ENCODE peak calls at places on chromosomes 5 and 9, in seven cellular contexts. One of them, this sample, is unnamed.
A peak's percentile ranks its signal among the peaks of the same experiment; 100 is the strongest.

GRCh38 chr5:154405078-154405792 is 40.6 kb upstream of the SAP30L start:
- DNase-seq in upper lobe of right lung: peak; percentile 88
- DNase-seq in ovary: peak; percentile 91
- DNase-seq in astrocyte: peak; percentile 53
- DNase-seq in cardiac fibroblast: peak; percentile 80
- DNase-seq in mammary epithelial cell: peak; percentile 50
- DNase-seq in adrenal gland: peak; percentile 88
- DNase-seq in this sample: no peak

GRCh38 chr9:113475031-113475430 is 11.5 kb downstream of the RGS3 start:
- DNase-seq in upper lobe of right lung: no peak
- DNase-seq in ovary: no peak
- DNase-seq in astrocyte: no peak
- DNase-seq in cardiac fibroblast: no peak
- DNase-seq in mammary epithelial cell: no peak
- DNase-seq in adrenal gland: peak; percentile 29
- DNase-seq in this sample: no peak

GRCh38 chr9:129398901-129399300 is 220.8 kb upstream of the IER5L start:
- DNase-seq in upper lobe of right lung: peak; percentile 40
- DNase-seq in ovary: peak; percentile 25
- DNase-seq in astrocyte: no peak
- DNase-seq in cardiac fibroblast: no peak
- DNase-seq in mammary epithelial cell: no peak
- DNase-seq in adrenal gland: no peak
- DNase-seq in this sample: no peak

GRCh38 chr5:41193462-41194166 is 19.7 kb downstream of the C6 start:
- DNase-seq in upper lobe of right lung: peak; percentile 95
- DNase-seq in ovary: peak; percentile 98
- DNase-seq in astrocyte: peak; percentile 88
- DNase-seq in cardiac fibroblast: peak; percentile 99
- DNase-seq in mammary epithelial cell: no peak
- DNase-seq in adrenal gland: peak; percentile 99
- DNase-seq in this sample: no peak

GRCh38 chr9:1332161-1332560 is 282.0 kb downstream of the DMRT2 start:
- DNase-seq in upper lobe of right lung: no peak
- DNase-seq in ovary: no peak
- DNase-seq in astrocyte: no peak
- DNase-seq in cardiac fibroblast: peak; percentile 1
- DNase-seq in mammary epithelial cell: no peak
- DNase-seq in adrenal gland: no peak
- DNase-seq in this sample: no peak

GRCh38 chr5:133969654-133970324 is 1.4 kb upstream of the C5orf15 start:
- DNase-seq in upper lobe of right lung: no peak
- DNase-seq in ovary: no peak
- DNase-seq in astrocyte: no peak
- DNase-seq in cardiac fibroblast: peak; percentile 45
- DNase-seq in mammary epithelial cell: no peak
- DNase-seq in adrenal gland: peak; percentile 46
- DNase-seq in this sample: no peak

GRCh38 chr9:14320272-14321245 is 6.6 kb upstream of the NFIB start:
- DNase-seq in upper lobe of right lung: no peak
- DNase-seq in ovary: no peak
- DNase-seq in astrocyte: peak; percentile 97
- DNase-seq in cardiac fibroblast: peak; percentile 96
- DNase-seq in mammary epithelial cell: peak; percentile 94
- DNase-seq in adrenal gland: no peak
- DNase-seq in this sample: peak; percentile 31

GRCh38 chr9:4862506-4863250 is 69.9 kb downstream of the RCL1 start:
- DNase-seq in upper lobe of right lung: no peak
- DNase-seq in ovary: no peak
- DNase-seq in astrocyte: no peak
- DNase-seq in cardiac fibroblast: peak; percentile 58
- DNase-seq in mammary epithelial cell: no peak
- DNase-seq in adrenal gland: no peak
- DNase-seq in this sample: no peak

GRCh38 chr5:16665611-16666010 is 48.8 kb upstream of the RETREG1 start:
- DNase-seq in upper lobe of right lung: no peak
- DNase-seq in ovary: no peak
- DNase-seq in astrocyte: no peak
- DNase-seq in cardiac fibroblast: no peak
- DNase-seq in mammary epithelial cell: no peak
- DNase-seq in adrenal gland: no peak
- DNase-seq in this sample: no peak

GRCh38 chr5:55711531-55712022 is 547 bp downstream of the SLC38A9 start:
- DNase-seq in upper lobe of right lung: no peak
- DNase-seq in ovary: no peak
- DNase-seq in astrocyte: no peak
- DNase-seq in cardiac fibroblast: no peak
- DNase-seq in mammary epithelial cell: no peak
- DNase-seq in adrenal gland: no peak
- DNase-seq in this sample: no peak

GRCh38 chr9:104536756-104537155 is at the start of gene OR13C3:
- DNase-seq in upper lobe of right lung: no peak
- DNase-seq in ovary: no peak
- DNase-seq in astrocyte: no peak
- DNase-seq in cardiac fibroblast: no peak
- DNase-seq in mammary epithelial cell: no peak
- DNase-seq in adrenal gland: no peak
- DNase-seq in this sample: no peak

GRCh38 chr5:170297589-170298462 is at the start of gene LCP2:
- DNase-seq in upper lobe of right lung: no peak
- DNase-seq in ovary: no peak
- DNase-seq in astrocyte: no peak
- DNase-seq in cardiac fibroblast: no peak
- DNase-seq in mammary epithelial cell: peak; percentile 7
- DNase-seq in adrenal gland: peak; percentile 31
- DNase-seq in this sample: no peak

GRCh38 chr9:33349743-33350142 is 52.6 kb downstream of the AQP7 start:
- DNase-seq in upper lobe of right lung: no peak
- DNase-seq in ovary: no peak
- DNase-seq in astrocyte: no peak
- DNase-seq in cardiac fibroblast: no peak
- DNase-seq in mammary epithelial cell: no peak
- DNase-seq in adrenal gland: peak; percentile 72
- DNase-seq in this sample: no peak

GRCh38 chr5:137563646-137564474 is 64.7 kb upstream of the SPOCK1 start:
- DNase-seq in upper lobe of right lung: no peak
- DNase-seq in ovary: no peak
- DNase-seq in astrocyte: peak; percentile 97
- DNase-seq in cardiac fibroblast: peak; percentile 77
- DNase-seq in mammary epithelial cell: peak; percentile 78
- DNase-seq in adrenal gland: no peak
- DNase-seq in this sample: peak; percentile 96

GRCh38 chr5:116415182-116415581 is 159.4 kb downstream of the SEMA6A start:
- DNase-seq in upper lobe of right lung: no peak
- DNase-seq in ovary: peak; percentile 52
- DNase-seq in astrocyte: no peak
- DNase-seq in cardiac fibroblast: no peak
- DNase-seq in mammary epithelial cell: no peak
- DNase-seq in adrenal gland: no peak
- DNase-seq in this sample: no peak

GRCh38 chr9:24044576-24044975 is 218.5 kb upstream of the ELAVL2 start:
- DNase-seq in upper lobe of right lung: no peak
- DNase-seq in ovary: no peak
- DNase-seq in astrocyte: no peak
- DNase-seq in cardiac fibroblast: no peak
- DNase-seq in mammary epithelial cell: no peak
- DNase-seq in adrenal gland: no peak
- DNase-seq in this sample: no peak

GRCh38 chr5:16866220-16866619 is 69.9 kb downstream of the MYO10 start:
- DNase-seq in upper lobe of right lung: no peak
- DNase-seq in ovary: no peak
- DNase-seq in astrocyte: no peak
- DNase-seq in cardiac fibroblast: no peak
- DNase-seq in mammary epithelial cell: no peak
- DNase-seq in adrenal gland: no peak
- DNase-seq in this sample: no peak

GRCh38 chr9:16928179-16928945 is 57.9 kb upstream of the BNC2 start:
- DNase-seq in upper lobe of right lung: no peak
- DNase-seq in ovary: no peak
- DNase-seq in astrocyte: peak; percentile 27
- DNase-seq in cardiac fibroblast: peak; percentile 33
- DNase-seq in mammary epithelial cell: no peak
- DNase-seq in adrenal gland: no peak
- DNase-seq in this sample: no peak

GRCh38 chr9:104564358-104564757 is 4.6 kb upstream of the OR13C8 start:
- DNase-seq in upper lobe of right lung: no peak
- DNase-seq in ovary: no peak
- DNase-seq in astrocyte: no peak
- DNase-seq in cardiac fibroblast: no peak
- DNase-seq in mammary epithelial cell: no peak
- DNase-seq in adrenal gland: no peak
- DNase-seq in this sample: no peak

GRCh38 chr5:60161340-60161934 is 267.9 kb upstream of the PDE4D start:
- DNase-seq in upper lobe of right lung: no peak
- DNase-seq in ovary: no peak
- DNase-seq in astrocyte: peak; percentile 25
- DNase-seq in cardiac fibroblast: peak; percentile 33
- DNase-seq in mammary epithelial cell: peak; percentile 11
- DNase-seq in adrenal gland: no peak
- DNase-seq in this sample: no peak

GRCh38 chr5:176735383-176736265 is 74.7 kb upstream of the UNC5A start:
- DNase-seq in upper lobe of right lung: peak; percentile 35
- DNase-seq in ovary: peak; percentile 12
- DNase-seq in astrocyte: no peak
- DNase-seq in cardiac fibroblast: no peak
- DNase-seq in mammary epithelial cell: no peak
- DNase-seq in adrenal gland: peak; percentile 46
- DNase-seq in this sample: no peak

GRCh38 chr5:15326471-15326870 is 173.5 kb upstream of the FBXL7 start:
- DNase-seq in upper lobe of right lung: no peak
- DNase-seq in ovary: no peak
- DNase-seq in astrocyte: no peak
- DNase-seq in cardiac fibroblast: no peak
- DNase-seq in mammary epithelial cell: no peak
- DNase-seq in adrenal gland: no peak
- DNase-seq in this sample: no peak

GRCh38 chr5:15321771-15322170 is 178.2 kb upstream of the FBXL7 start:
- DNase-seq in upper lobe of right lung: no peak
- DNase-seq in ovary: no peak
- DNase-seq in astrocyte: no peak
- DNase-seq in cardiac fibroblast: no peak
- DNase-seq in mammary epithelial cell: no peak
- DNase-seq in adrenal gland: no peak
- DNase-seq in this sample: no peak

GRCh38 chr5:15322426-15322825 is 177.6 kb upstream of the FBXL7 start:
- DNase-seq in upper lobe of right lung: no peak
- DNase-seq in ovary: no peak
- DNase-seq in astrocyte: no peak
- DNase-seq in cardiac fibroblast: no peak
- DNase-seq in mammary epithelial cell: no peak
- DNase-seq in adrenal gland: no peak
- DNase-seq in this sample: no peak

DNA sequence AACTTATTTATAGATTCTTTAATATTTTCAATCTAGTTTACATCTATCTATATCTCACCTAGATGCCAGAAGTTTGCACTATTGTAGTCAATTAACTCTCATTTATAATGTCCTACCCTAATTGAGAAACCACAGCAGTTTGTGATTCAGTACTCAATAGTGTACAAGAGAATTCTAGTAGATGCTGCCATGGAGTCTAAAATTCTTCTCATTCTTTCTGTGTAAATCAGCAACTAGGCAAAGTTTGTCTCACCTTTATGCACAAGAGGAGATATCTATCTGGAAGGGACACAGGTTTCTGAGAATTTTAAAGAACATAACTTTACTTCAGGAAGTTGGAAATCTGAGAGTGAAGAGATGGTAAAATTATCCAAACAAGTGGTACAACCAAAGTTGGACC is 173.0 kb upstream of the FBXL7 start:
- DNase-seq in upper lobe of right lung: no peak
- DNase-seq in ovary: no peak
- DNase-seq in astrocyte: no peak
- DNase-seq in cardiac fibroblast: no peak
- DNase-seq in mammary epithelial cell: no peak
- DNase-seq in adrenal gland: no peak
- DNase-seq in this sample: no peak
- TF ChIP-seq CTCF in upper lobe of right lung: no peak
- TF ChIP-seq CTCF in ovary: no peak
- TF ChIP-seq CTCF in astrocyte: no peak
- TF ChIP-seq CTCF in cardiac fibroblast: no peak
- TF ChIP-seq CTCF in mammary epithelial cell: no peak
- TF ChIP-seq CTCF in adrenal gland: no peak
- TF ChIP-seq CTCF in this sample: no peak

GRCh38 chr5:151684690-151685361 is 1.9 kb downstream of the SPARC start:
- DNase-seq in upper lobe of right lung: no peak
- DNase-seq in ovary: peak; percentile 69
- DNase-seq in astrocyte: peak; percentile 95
- DNase-seq in cardiac fibroblast: peak; percentile 96
- DNase-seq in mammary epithelial cell: peak; percentile 88
- DNase-seq in adrenal gland: peak; percentile 84
- DNase-seq in this sample: peak; percentile 94

GRCh38 chr5:151685749-151686672 is 704 bp downstream of the SPARC start:
- DNase-seq in upper lobe of right lung: no peak
- DNase-seq in ovary: no peak
- DNase-seq in astrocyte: no peak
- DNase-seq in cardiac fibroblast: peak; percentile 40
- DNase-seq in mammary epithelial cell: no peak
- DNase-seq in adrenal gland: no peak
- DNase-seq in this sample: no peak

GRCh38 chr5:151688406-151688805 is 1.7 kb upstream of the SPARC start:
- DNase-seq in upper lobe of right lung: no peak
- DNase-seq in ovary: no peak
- DNase-seq in astrocyte: no peak
- DNase-seq in cardiac fibroblast: no peak
- DNase-seq in mammary epithelial cell: no peak
- DNase-seq in adrenal gland: peak; percentile 41
- DNase-seq in this sample: no peak

GRCh38 chr5:151683936-151684586 is 2.7 kb downstream of the SPARC start:
- DNase-seq in upper lobe of right lung: no peak
- DNase-seq in ovary: no peak
- DNase-seq in astrocyte: no peak
- DNase-seq in cardiac fibroblast: peak; percentile 45
- DNase-seq in mammary epithelial cell: no peak
- DNase-seq in adrenal gland: no peak
- DNase-seq in this sample: no peak

GRCh38 chr5:151686673-151687378 is at the start of gene SPARC:
- DNase-seq in upper lobe of right lung: peak; percentile 72
- DNase-seq in ovary: peak; percentile 84
- DNase-seq in astrocyte: peak; percentile 95
- DNase-seq in cardiac fibroblast: peak; percentile 95
- DNase-seq in mammary epithelial cell: peak; percentile 80
- DNase-seq in adrenal gland: peak; percentile 94
- DNase-seq in this sample: peak; percentile 88
- H3K4me3 ChIP-seq in upper lobe of right lung: peak within 1 kb of the TSS; percentile 62
- H3K4me3 ChIP-seq in ovary: peak within 1 kb of the TSS; percentile 52
- H3K4me3 ChIP-seq in astrocyte: peak within 1 kb of the TSS; percentile 99
- H3K4me3 ChIP-seq in cardiac fibroblast: peak within 1 kb of the TSS; percentile 82
- H3K4me3 ChIP-seq in mammary epithelial cell: peak within 1 kb of the TSS; percentile 62
- H3K4me3 ChIP-seq in adrenal gland: peak within 1 kb of the TSS; percentile 63
- H3K4me3 ChIP-seq in this sample: peak within 1 kb of the TSS; percentile 83

GRCh38 chr9:134858051-134858841 is 22.4 kb upstream of the FCN2 start:
- DNase-seq in upper lobe of right lung: peak; percentile 38
- DNase-seq in ovary: peak; percentile 72
- DNase-seq in astrocyte: peak; percentile 56
- DNase-seq in cardiac fibroblast: peak; percentile 34
- DNase-seq in mammary epithelial cell: peak; percentile 72
- DNase-seq in adrenal gland: peak; percentile 80
- DNase-seq in this sample: no peak
- TF ChIP-seq CTCF in upper lobe of right lung: no peak
- TF ChIP-seq CTCF in ovary: no peak
- TF ChIP-seq CTCF in astrocyte: no peak
- TF ChIP-seq CTCF in cardiac fibroblast: no peak
- TF ChIP-seq CTCF in mammary epithelial cell: no peak
- TF ChIP-seq CTCF in adrenal gland: no peak
- TF ChIP-seq CTCF in this sample: no peak

GRCh38 chr9:125893277-125893676 is 146.1 kb downstream of the PBX3 start:
- DNase-seq in upper lobe of right lung: no peak
- DNase-seq in ovary: no peak
- DNase-seq in astrocyte: no peak
- DNase-seq in cardiac fibroblast: no peak
- DNase-seq in mammary epithelial cell: no peak
- DNase-seq in adrenal gland: no peak
- DNase-seq in this sample: no peak
- H3K4me3 ChIP-seq in upper lobe of right lung: no peak overlapping the region
- H3K4me3 ChIP-seq in ovary: no peak overlapping the region
- H3K4me3 ChIP-seq in astrocyte: no peak overlapping the region
- H3K4me3 ChIP-seq in cardiac fibroblast: no peak overlapping the region
- H3K4me3 ChIP-seq in mammary epithelial cell: no peak overlapping the region
- H3K4me3 ChIP-seq in adrenal gland: no peak overlapping the region
- H3K4me3 ChIP-seq in this sample: no peak overlapping the region

This sample was measured in BJ.